ENCODE peak calls at places on chromosomes 2 and 18, in eight cellular contexts. One of them, this sample, is unnamed.

GRCh38 chr2:218893349-218894167 is 12.9 kb downstream of the WNT10A start:
- DNase-seq in Panc1: no peak
- DNase-seq in vagina: no peak
- DNase-seq in endothelial cell of umbilical vein: no peak
- DNase-seq in H1: no peak
- DNase-seq in GM23338: no peak
- DNase-seq in GM12878: no peak
- DNase-seq in HL-60: no peak
- DNase-seq in this sample: no peak

GRCh38 chr2:29765711-29766110 is 155.7 kb downstream of the ALK start:
- DNase-seq in vagina: no peak
- DNase-seq in HL-60: no peak
- DNase-seq in H1: no peak
- DNase-seq in GM12878: no peak
- DNase-seq in GM23338: no peak
- DNase-seq in Panc1: no peak
- DNase-seq in endothelial cell of umbilical vein: no peak
- DNase-seq in this sample: no peak

GRCh38 chr2:10499275-10499907 is 51.3 kb upstream of the ODC1 start:
- DNase-seq in GM23338: no peak
- DNase-seq in Panc1: no peak
- DNase-seq in GM12878: no peak
- DNase-seq in endothelial cell of umbilical vein: no peak
- DNase-seq in HL-60: no peak
- DNase-seq in H1: no peak
- DNase-seq in vagina: peak; percentile 67
- DNase-seq in this sample: no peak

GRCh38 chr2:130252880-130253645 is 54.8 kb upstream of the TUBA3E start:
- DNase-seq in Panc1: no peak
- DNase-seq in GM23338: peak; percentile 34
- DNase-seq in HL-60: no peak
- DNase-seq in H1: no peak
- DNase-seq in endothelial cell of umbilical vein: no peak
- DNase-seq in GM12878: no peak
- DNase-seq in vagina: no peak
- DNase-seq in this sample: no peak

GRCh38 chr2:42238644-42239288 is 69.6 kb downstream of the EML4 start:
- DNase-seq in HL-60: peak; percentile 34
- DNase-seq in GM12878: no peak
- DNase-seq in H1: peak; percentile 23
- DNase-seq in GM23338: peak; percentile 79
- DNase-seq in Panc1: peak; percentile 24
- DNase-seq in vagina: no peak
- DNase-seq in endothelial cell of umbilical vein: peak; percentile 13
- DNase-seq in this sample: no peak

GRCh38 chr2:36371963-36372391 is 16.4 kb downstream of the CRIM1 start:
- DNase-seq in GM23338: peak; percentile 80
- DNase-seq in HL-60: no peak
- DNase-seq in H1: no peak
- DNase-seq in vagina: no peak
- DNase-seq in GM12878: no peak
- DNase-seq in endothelial cell of umbilical vein: peak; percentile 83
- DNase-seq in Panc1: no peak
- DNase-seq in this sample: no peak

GRCh38 chr18:23810396-23810795 is 121.1 kb downstream of the LAMA3 start:
- DNase-seq in H1: no peak
- DNase-seq in vagina: no peak
- DNase-seq in Panc1: no peak
- DNase-seq in HL-60: no peak
- DNase-seq in GM12878: no peak
- DNase-seq in endothelial cell of umbilical vein: no peak
- DNase-seq in GM23338: no peak
- DNase-seq in this sample: no peak

GRCh38 chr2:188326669-188327301 is 35.1 kb downstream of the GULP1 start:
- DNase-seq in H1: no peak
- DNase-seq in endothelial cell of umbilical vein: no peak
- DNase-seq in GM12878: no peak
- DNase-seq in GM23338: no peak
- DNase-seq in vagina: no peak
- DNase-seq in HL-60: no peak
- DNase-seq in Panc1: no peak
- DNase-seq in this sample: no peak

GRCh38 chr2:191029280-191029908 is 15.4 kb upstream of the STAT1 start:
- DNase-seq in endothelial cell of umbilical vein: no peak
- DNase-seq in GM12878: no peak
- DNase-seq in GM23338: no peak
- DNase-seq in vagina: no peak
- DNase-seq in Panc1: no peak
- DNase-seq in HL-60: no peak
- DNase-seq in H1: no peak
- DNase-seq in this sample: no peak

GRCh38 chr2:239178954-239179353 is 221.9 kb downstream of the HDAC4 start:
- DNase-seq in endothelial cell of umbilical vein: no peak
- DNase-seq in HL-60: no peak
- DNase-seq in GM23338: no peak
- DNase-seq in Panc1: no peak
- DNase-seq in H1: no peak
- DNase-seq in vagina: no peak
- DNase-seq in GM12878: no peak
- DNase-seq in this sample: no peak

GRCh38 chr2:127702395-127703009 is 1.2 kb downstream of the SFT2D3 start:
- DNase-seq in HL-60: no peak
- DNase-seq in Panc1: no peak
- DNase-seq in endothelial cell of umbilical vein: no peak
- DNase-seq in GM12878: no peak
- DNase-seq in GM23338: no peak
- DNase-seq in H1: no peak
- DNase-seq in vagina: no peak
- DNase-seq in this sample: no peak

GRCh38 chr2:127701193-127701650 is at the start of gene SFT2D3:
- DNase-seq in HL-60: peak; percentile 95
- DNase-seq in vagina: no peak
- DNase-seq in GM12878: peak; percentile 75
- DNase-seq in endothelial cell of umbilical vein: peak; percentile 91
- DNase-seq in GM23338: peak; percentile 95
- DNase-seq in H1: peak; percentile 91
- DNase-seq in Panc1: peak; percentile 80
- DNase-seq in this sample: peak; percentile 92

GRCh38 chr2:127700527-127701192 is 637 bp upstream of the SFT2D3 start:
- DNase-seq in Panc1: peak; percentile 94
- DNase-seq in vagina: no peak
- DNase-seq in HL-60: peak; percentile 15
- DNase-seq in GM12878: peak; percentile 93
- DNase-seq in H1: peak; percentile 66
- DNase-seq in endothelial cell of umbilical vein: no peak
- DNase-seq in GM23338: peak; percentile 77
- DNase-seq in this sample: peak; percentile 70

GRCh38 chr2:127703282-127703681 is 2.0 kb downstream of the SFT2D3 start:
- DNase-seq in vagina: no peak
- DNase-seq in HL-60: no peak
- DNase-seq in GM23338: no peak
- DNase-seq in GM12878: no peak
- DNase-seq in H1: no peak
- DNase-seq in endothelial cell of umbilical vein: no peak
- DNase-seq in Panc1: no peak
- DNase-seq in this sample: no peak

GRCh38 chr2:127701651-127702394 is 526 bp downstream of the SFT2D3 start:
- DNase-seq in GM23338: peak; percentile 89
- DNase-seq in HL-60: peak; percentile 85
- DNase-seq in vagina: no peak
- DNase-seq in H1: peak; percentile 38
- DNase-seq in GM12878: peak; percentile 36
- DNase-seq in endothelial cell of umbilical vein: peak; percentile 80
- DNase-seq in Panc1: no peak
- DNase-seq in this sample: peak; percentile 64
- TF ChIP-seq POLR2AphosphoS5 in GM23338: peak; percentile 46
- TF ChIP-seq POLR2AphosphoS5 in HL-60: peak; percentile 84
- TF ChIP-seq POLR2AphosphoS5 in vagina: no peak
- TF ChIP-seq POLR2AphosphoS5 in H1: peak; percentile 52
- TF ChIP-seq POLR2AphosphoS5 in GM12878: peak; percentile 64
- TF ChIP-seq POLR2AphosphoS5 in endothelial cell of umbilical vein: peak; percentile 57
- TF ChIP-seq POLR2AphosphoS5 in Panc1: peak; percentile 51
- TF ChIP-seq POLR2AphosphoS5 in this sample: peak; percentile 76

DNA sequence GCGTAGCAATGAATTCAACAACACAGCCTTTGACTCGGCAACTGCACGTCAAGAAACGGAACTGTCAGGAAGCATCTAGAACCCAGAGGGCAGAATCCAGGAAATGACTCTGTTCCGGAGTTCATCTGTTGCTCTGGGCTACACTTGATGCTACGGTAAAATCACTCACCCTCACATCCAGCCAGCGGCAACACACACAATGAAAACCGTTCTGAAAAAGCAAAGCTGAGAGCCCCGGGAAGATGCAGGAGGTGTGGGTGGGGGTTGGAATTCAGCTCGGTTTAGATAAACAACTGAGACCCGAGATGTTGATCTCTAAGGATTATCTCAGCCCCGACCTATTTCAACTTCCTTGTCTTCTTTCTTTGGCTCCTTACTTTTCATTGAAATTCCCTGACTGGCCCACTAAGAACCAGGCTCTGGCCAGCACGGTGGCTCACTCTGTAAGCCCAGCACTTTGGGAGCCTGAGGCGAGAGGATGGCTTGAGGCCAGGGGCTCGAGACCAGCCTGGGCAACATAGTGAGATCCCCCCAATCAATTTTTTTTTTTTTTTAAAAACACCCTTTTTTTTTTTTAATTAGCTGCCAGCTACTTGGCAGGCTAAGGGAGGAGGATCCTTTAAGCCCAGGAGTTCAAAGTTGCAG is 13.3 kb upstream of the RAB17 start:
- DNase-seq in vagina: no peak
- DNase-seq in Panc1: no peak
- DNase-seq in endothelial cell of umbilical vein: peak; percentile 96
- DNase-seq in HL-60: peak; percentile 26
- DNase-seq in GM12878: peak; percentile 35
- DNase-seq in GM23338: peak; percentile 56
- DNase-seq in H1: no peak
- DNase-seq in this sample: peak; percentile 44
- TF ChIP-seq POLR2AphosphoS5 in vagina: peak; percentile 84
- TF ChIP-seq POLR2AphosphoS5 in Panc1: no peak
- TF ChIP-seq POLR2AphosphoS5 in endothelial cell of umbilical vein: peak; percentile 89
- TF ChIP-seq POLR2AphosphoS5 in HL-60: no peak
- TF ChIP-seq POLR2AphosphoS5 in GM12878: no peak
- TF ChIP-seq POLR2AphosphoS5 in GM23338: no peak
- TF ChIP-seq POLR2AphosphoS5 in H1: no peak
- TF ChIP-seq POLR2AphosphoS5 in this sample: no peak

DNA sequence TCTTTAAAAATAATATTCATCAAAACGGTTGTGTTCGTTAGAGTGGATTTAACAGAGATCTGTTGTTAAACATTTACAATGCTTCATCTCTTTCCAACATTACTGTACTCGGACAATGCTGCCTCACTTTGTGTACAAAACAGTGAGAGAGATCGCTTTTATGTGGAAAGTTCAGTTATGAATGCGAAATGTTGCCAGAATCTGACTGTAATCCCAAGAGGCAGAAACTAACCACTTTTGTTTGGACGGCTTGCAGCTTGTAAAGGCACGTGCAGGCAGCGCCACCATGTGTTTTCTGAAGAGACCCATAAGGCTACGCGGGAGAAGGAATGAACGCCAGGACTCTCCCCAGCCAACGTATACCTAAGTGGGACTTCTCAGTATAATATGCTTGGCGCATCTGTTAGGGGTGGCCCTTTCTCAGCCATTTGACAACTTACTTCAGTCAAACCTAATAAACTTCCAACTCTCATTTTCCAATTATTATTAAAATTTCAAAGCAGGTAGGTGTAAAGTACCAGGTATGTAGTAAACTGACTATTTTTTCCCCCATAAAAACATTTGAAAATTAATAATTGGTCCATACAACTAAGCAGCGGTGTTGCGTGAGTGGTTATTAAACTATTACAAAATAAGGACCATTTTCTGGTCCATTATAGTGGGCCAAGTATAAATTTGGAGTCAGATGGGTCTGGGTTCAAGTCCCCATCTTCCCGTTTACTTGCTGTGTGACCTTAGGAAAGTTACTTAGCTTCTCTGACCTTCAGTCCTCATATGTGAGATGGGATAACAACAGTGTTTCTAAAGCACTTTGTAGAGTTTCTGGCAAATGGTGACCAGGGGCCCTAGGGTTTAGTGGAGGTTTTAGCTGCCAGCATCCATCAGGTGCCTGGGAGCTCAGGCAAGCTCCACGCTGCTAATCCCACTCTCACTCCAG is 5.6 kb upstream of the NAPG start:
- DNase-seq in H1: peak; percentile 58
- DNase-seq in vagina: no peak
- DNase-seq in endothelial cell of umbilical vein: peak; percentile 86
- DNase-seq in GM12878: peak; percentile 53
- DNase-seq in Panc1: peak; percentile 33
- DNase-seq in HL-60: peak; percentile 92
- DNase-seq in GM23338: peak; percentile 89
- DNase-seq in this sample: peak; percentile 31
- TF ChIP-seq POLR2AphosphoS5 in H1: no peak
- TF ChIP-seq POLR2AphosphoS5 in vagina: peak; percentile 80
- TF ChIP-seq POLR2AphosphoS5 in endothelial cell of umbilical vein: no peak
- TF ChIP-seq POLR2AphosphoS5 in GM12878: no peak
- TF ChIP-seq POLR2AphosphoS5 in Panc1: no peak
- TF ChIP-seq POLR2AphosphoS5 in HL-60: no peak
- TF ChIP-seq POLR2AphosphoS5 in GM23338: no peak
- TF ChIP-seq POLR2AphosphoS5 in this sample: no peak

DNA sequence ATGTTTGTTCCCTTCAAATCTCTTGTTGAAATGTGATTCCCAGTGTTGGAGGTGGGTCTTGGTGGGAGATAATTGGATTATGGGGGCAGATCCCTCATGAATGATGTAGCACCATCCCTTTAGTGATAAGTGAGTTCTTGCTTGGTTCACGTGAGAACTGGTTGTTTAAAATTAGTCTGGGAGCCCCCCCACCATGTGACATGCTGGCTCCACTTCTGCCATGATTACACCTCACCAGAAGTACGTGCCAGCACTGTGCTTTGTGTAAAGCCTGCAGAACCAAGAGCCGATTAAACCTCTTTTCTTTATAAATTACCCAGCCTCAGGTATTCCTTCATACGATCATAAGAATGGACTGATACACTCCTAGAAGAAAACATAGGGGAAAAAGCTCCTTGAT is 10.1 kb downstream of the ABI2 start:
- DNase-seq in Panc1: no peak
- DNase-seq in vagina: no peak
- DNase-seq in H1: no peak
- DNase-seq in GM23338: no peak
- DNase-seq in HL-60: no peak
- DNase-seq in endothelial cell of umbilical vein: no peak
- DNase-seq in GM12878: no peak
- DNase-seq in this sample: no peak
- TF ChIP-seq POLR2AphosphoS5 in Panc1: no peak
- TF ChIP-seq POLR2AphosphoS5 in vagina: no peak
- TF ChIP-seq POLR2AphosphoS5 in H1: no peak
- TF ChIP-seq POLR2AphosphoS5 in GM23338: no peak
- TF ChIP-seq POLR2AphosphoS5 in HL-60: no peak
- TF ChIP-seq POLR2AphosphoS5 in endothelial cell of umbilical vein: no peak
- TF ChIP-seq POLR2AphosphoS5 in GM12878: no peak
- TF ChIP-seq POLR2AphosphoS5 in this sample: no peak

GRCh38 chr2:197089659-197090058 is 163.2 kb upstream of the PGAP1 start:
- DNase-seq in GM12878: no peak
- DNase-seq in GM23338: no peak
- DNase-seq in vagina: no peak
- DNase-seq in Panc1: no peak
- DNase-seq in HL-60: no peak
- DNase-seq in H1: no peak
- DNase-seq in endothelial cell of umbilical vein: no peak
- DNase-seq in this sample: no peak
- TF ChIP-seq POLR2AphosphoS5 in GM12878: no peak
- TF ChIP-seq POLR2AphosphoS5 in GM23338: no peak
- TF ChIP-seq POLR2AphosphoS5 in vagina: no peak
- TF ChIP-seq POLR2AphosphoS5 in Panc1: no peak
- TF ChIP-seq POLR2AphosphoS5 in HL-60: no peak
- TF ChIP-seq POLR2AphosphoS5 in H1: no peak
- TF ChIP-seq POLR2AphosphoS5 in endothelial cell of umbilical vein: no peak
- TF ChIP-seq POLR2AphosphoS5 in this sample: no peak

GRCh38 chr2:31187166-31187565 is 30.1 kb downstream of the CAPN14 start:
- DNase-seq in GM23338: no peak
- DNase-seq in GM12878: no peak
- DNase-seq in HL-60: no peak
- DNase-seq in vagina: peak; percentile 81
- DNase-seq in H1: no peak
- DNase-seq in Panc1: no peak
- DNase-seq in endothelial cell of umbilical vein: no peak
- DNase-seq in this sample: no peak
- TF ChIP-seq POLR2AphosphoS5 in GM23338: no peak
- TF ChIP-seq POLR2AphosphoS5 in GM12878: no peak
- TF ChIP-seq POLR2AphosphoS5 in HL-60: no peak
- TF ChIP-seq POLR2AphosphoS5 in vagina: no peak
- TF ChIP-seq POLR2AphosphoS5 in H1: no peak
- TF ChIP-seq POLR2AphosphoS5 in Panc1: no peak
- TF ChIP-seq POLR2AphosphoS5 in endothelial cell of umbilical vein: no peak
- TF ChIP-seq POLR2AphosphoS5 in this sample: no peak

This sample was measured in GM12892.